ENCODE peak calls at places on chromosomes 16 and 17, in five cellular contexts. One of them, this sample, is unnamed.

GRCh38 chr16:58094026-58094425 is 35.2 kb downstream of the CFAP20 start:
- DNase-seq in Jurkat, Clone E6-1: no peak
- DNase-seq in NCI-H1694 treated with DMSO at 0.1 percent for 48 hours: no peak
- DNase-seq in neural crest cell: no peak
- DNase-seq in A172: no peak
- DNase-seq in this sample: no peak

GRCh38 chr17:5592382-5592781 is 8.1 kb upstream of the NLRP1 start:
- DNase-seq in Jurkat, Clone E6-1: peak; percentile 45
- DNase-seq in NCI-H1694 treated with DMSO at 0.1 percent for 48 hours: peak; percentile 61
- DNase-seq in neural crest cell: no peak
- DNase-seq in A172: peak; percentile 55
- DNase-seq in this sample: no peak

GRCh38 chr17:28896884-28897768 is at the start of gene FLOT2:
- DNase-seq in Jurkat, Clone E6-1: peak; percentile 34
- DNase-seq in NCI-H1694 treated with DMSO at 0.1 percent for 48 hours: peak; percentile 24
- DNase-seq in neural crest cell: peak; percentile 53
- DNase-seq in A172: peak; percentile 35
- DNase-seq in this sample: peak; percentile 55

GRCh38 chr17:75181608-75182318 is 996 bp downstream of the SUMO2 start:
- DNase-seq in Jurkat, Clone E6-1: no peak
- DNase-seq in NCI-H1694 treated with DMSO at 0.1 percent for 48 hours: no peak
- DNase-seq in neural crest cell: no peak
- DNase-seq in A172: no peak
- DNase-seq in this sample: peak; percentile 38

GRCh38 chr17:55295411-55296170 is 30.8 kb downstream of the HLF start:
- DNase-seq in Jurkat, Clone E6-1: peak; percentile 39
- DNase-seq in NCI-H1694 treated with DMSO at 0.1 percent for 48 hours: peak; percentile 75
- DNase-seq in neural crest cell: peak; percentile 57
- DNase-seq in A172: peak; percentile 51
- DNase-seq in this sample: peak; percentile 69

GRCh38 chr17:31843382-31843780 is 15.7 kb downstream of the COPRS start:
- DNase-seq in Jurkat, Clone E6-1: no peak
- DNase-seq in NCI-H1694 treated with DMSO at 0.1 percent for 48 hours: no peak
- DNase-seq in neural crest cell: no peak
- DNase-seq in A172: no peak
- DNase-seq in this sample: no peak

GRCh38 chr17:45282683-45283644 is 21.1 kb upstream of the SPATA32 start:
- DNase-seq in Jurkat, Clone E6-1: no peak
- DNase-seq in NCI-H1694 treated with DMSO at 0.1 percent for 48 hours: no peak
- DNase-seq in neural crest cell: no peak
- DNase-seq in A172: peak; percentile 83
- DNase-seq in this sample: no peak

GRCh38 chr17:83064021-83064731 is 15.2 kb upstream of the METRNL start:
- DNase-seq in Jurkat, Clone E6-1: no peak
- DNase-seq in NCI-H1694 treated with DMSO at 0.1 percent for 48 hours: no peak
- DNase-seq in neural crest cell: no peak
- DNase-seq in A172: no peak
- DNase-seq in this sample: no peak

GRCh38 chr17:15998031-15998574 is 1.4 kb downstream of the ZSWIM7 start:
- DNase-seq in Jurkat, Clone E6-1: no peak
- DNase-seq in NCI-H1694 treated with DMSO at 0.1 percent for 48 hours: no peak
- DNase-seq in neural crest cell: no peak
- DNase-seq in A172: no peak
- DNase-seq in this sample: no peak

GRCh38 chr17:16391451-16391850 is 10.6 kb downstream of the UBB start:
- DNase-seq in Jurkat, Clone E6-1: no peak
- DNase-seq in NCI-H1694 treated with DMSO at 0.1 percent for 48 hours: no peak
- DNase-seq in neural crest cell: no peak
- DNase-seq in A172: no peak
- DNase-seq in this sample: no peak

GRCh38 chr17:83191388-83192160 is 112.2 kb downstream of the METRNL start:
- DNase-seq in Jurkat, Clone E6-1: no peak
- DNase-seq in NCI-H1694 treated with DMSO at 0.1 percent for 48 hours: no peak
- DNase-seq in neural crest cell: no peak
- DNase-seq in A172: no peak
- DNase-seq in this sample: peak; percentile 1

GRCh38 chr16:15494231-15494630 is 59.8 kb downstream of the BMERB1 start:
- DNase-seq in Jurkat, Clone E6-1: no peak
- DNase-seq in NCI-H1694 treated with DMSO at 0.1 percent for 48 hours: no peak
- DNase-seq in neural crest cell: no peak
- DNase-seq in A172: peak; percentile 81
- DNase-seq in this sample: no peak

GRCh38 chr17:50564916-50565315 is 4.4 kb downstream of the CACNA1G start:
- DNase-seq in Jurkat, Clone E6-1: no peak
- DNase-seq in NCI-H1694 treated with DMSO at 0.1 percent for 48 hours: peak; percentile 69
- DNase-seq in neural crest cell: no peak
- DNase-seq in A172: no peak
- DNase-seq in this sample: peak; percentile 55

GRCh38 chr17:18185391-18185790 is 1.8 kb downstream of the ALKBH5 start:
- DNase-seq in Jurkat, Clone E6-1: no peak
- DNase-seq in NCI-H1694 treated with DMSO at 0.1 percent for 48 hours: no peak
- DNase-seq in neural crest cell: no peak
- DNase-seq in A172: no peak
- DNase-seq in this sample: no peak

GRCh38 chr17:8289103-8289397 is 580 bp downstream of the RANGRF start:
- DNase-seq in Jurkat, Clone E6-1: no peak
- DNase-seq in NCI-H1694 treated with DMSO at 0.1 percent for 48 hours: peak; percentile 47
- DNase-seq in neural crest cell: peak; percentile 75
- DNase-seq in A172: no peak
- DNase-seq in this sample: no peak

GRCh38 chr17:73356561-73357170 is 44.9 kb upstream of the CDC42EP4 start:
- DNase-seq in Jurkat, Clone E6-1: no peak
- DNase-seq in NCI-H1694 treated with DMSO at 0.1 percent for 48 hours: no peak
- DNase-seq in neural crest cell: no peak
- DNase-seq in A172: no peak
- DNase-seq in this sample: no peak

GRCh38 chr16:74607967-74608356 is 1.0 kb upstream of the GLG1 start:
- DNase-seq in Jurkat, Clone E6-1: no peak
- DNase-seq in NCI-H1694 treated with DMSO at 0.1 percent for 48 hours: no peak
- DNase-seq in neural crest cell: peak; percentile 3
- DNase-seq in A172: no peak
- DNase-seq in this sample: no peak

GRCh38 chr16:69721441-69721957 is 4.9 kb downstream of the NQO1 start:
- DNase-seq in Jurkat, Clone E6-1: no peak
- DNase-seq in NCI-H1694 treated with DMSO at 0.1 percent for 48 hours: no peak
- DNase-seq in neural crest cell: no peak
- DNase-seq in A172: no peak
- DNase-seq in this sample: no peak

This sample was measured in head of caudate nucleus.